ENCODE peak calls at places on chromosomes 16 and 17, in six cellular contexts. C, Y, I, B, X and A are unnamed samples.

GRCh38 chr16:81797443-81797842 is 18.4 kb downstream of the PLCG2 start:
- DNase-seq in C (no peak), Y (no peak), I (no peak), B (no peak), X (no peak), A (no peak)

GRCh38 chr16:8959921-8960787 is 3.6 kb downstream of the USP7 start:
- DNase-seq in C (no peak), Y (no peak), I (peak), B (no peak), X (no peak), A (no peak)

GRCh38 chr17:6986676-6987075 is 9.2 kb upstream of the ALOX12 start:
- DNase-seq in C (no peak), Y (no peak), I (peak), B (peak), X (no peak), A (no peak)

GRCh38 chr16:47732806-47733150 is 271.6 kb downstream of the PHKB start:
- DNase-seq in C (peak), Y (peak), I (peak), B (peak), X (peak), A (no peak)

GRCh38 chr17:64348666-64349065 is 42.0 kb downstream of the PECAM1 start:
- DNase-seq in C (no peak), Y (no peak), I (no peak), B (no peak), X (no peak), A (no peak)

GRCh38 chr16:71746442-71747046 is 22.0 kb upstream of the PHLPP2 start:
- DNase-seq in C (peak), Y (peak), I (peak), B (peak), X (peak), A (no peak)

GRCh38 chr16:23837553-23838308 is 1.9 kb downstream of the PRKCB start:
- DNase-seq in C (no peak), Y (no peak), I (no peak), B (no peak), X (no peak), A (no peak)

GRCh38 chr17:82315703-82316358 is 1.6 kb downstream of the CD7 start:
- DNase-seq in C (no peak), Y (no peak), I (no peak), B (no peak), X (no peak), A (no peak)

GRCh38 chr17:63973930-63974593 is 1.3 kb upstream of the SCN4A start:
- DNase-seq in C (peak), Y (no peak), I (no peak), B (no peak), X (peak), A (no peak)

DNA sequence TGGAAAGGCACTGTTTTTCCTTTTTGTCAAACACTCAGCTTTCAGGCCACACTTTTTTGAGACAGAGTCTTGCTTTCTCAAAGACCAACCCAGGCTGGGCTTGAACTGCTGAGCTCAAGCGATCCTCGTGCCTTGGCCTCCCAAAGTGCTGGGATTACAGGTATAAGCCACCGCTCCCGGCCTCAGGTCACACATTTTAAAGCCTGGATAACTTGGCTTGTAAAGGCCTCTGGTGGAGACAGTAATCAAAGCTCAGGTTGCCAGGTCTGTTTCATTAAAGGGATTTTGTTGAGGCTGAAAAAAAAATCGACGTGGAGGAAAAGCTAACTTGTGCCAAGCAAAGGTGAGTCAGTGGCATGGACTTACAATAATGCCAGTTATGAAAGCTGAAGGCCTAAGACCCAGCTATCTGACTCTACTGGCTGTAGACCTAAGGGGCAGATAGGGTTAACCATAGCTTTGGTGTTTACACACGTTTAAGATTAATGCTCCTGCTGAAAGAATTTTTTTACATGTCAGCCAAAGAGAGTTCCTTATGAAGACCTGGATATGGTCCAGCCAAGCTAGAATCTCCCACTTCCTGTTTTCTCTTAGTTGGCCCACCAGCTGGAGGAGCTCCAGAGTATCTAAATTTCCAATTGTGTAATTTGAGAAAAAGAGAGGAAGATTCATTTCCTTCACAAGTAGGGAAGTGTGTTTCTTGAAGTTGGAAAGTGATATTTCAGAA is 910 bp downstream of the NBR1 start:
- DNase-seq in C (peak), Y (peak), I (peak), B (peak), X (peak), A (no peak)
- TF ChIP-seq CTCF in C (peak), Y (peak), I (peak), B (peak), X (peak), A (peak)

GRCh38 chr17:50480854-50481490 is 2.3 kb downstream of the RSAD1 start:
- DNase-seq in C (peak), Y (no peak), I (no peak), B (no peak), X (no peak), A (no peak)

GRCh38 chr17:50477976-50478375 is 684 bp upstream of the RSAD1 start:
- DNase-seq in C (no peak), Y (no peak), I (no peak), B (no peak), X (no peak), A (no peak)

GRCh38 chr17:50478391-50479361 is at the start of gene RSAD1:
- DNase-seq in C (peak), Y (peak), I (peak), B (peak), X (peak), A (peak)

GRCh38 chr17:50480142-50480764 is 1.6 kb downstream of the RSAD1 start:
- DNase-seq in C (no peak), Y (no peak), I (no peak), B (no peak), X (no peak), A (no peak)

DNA sequence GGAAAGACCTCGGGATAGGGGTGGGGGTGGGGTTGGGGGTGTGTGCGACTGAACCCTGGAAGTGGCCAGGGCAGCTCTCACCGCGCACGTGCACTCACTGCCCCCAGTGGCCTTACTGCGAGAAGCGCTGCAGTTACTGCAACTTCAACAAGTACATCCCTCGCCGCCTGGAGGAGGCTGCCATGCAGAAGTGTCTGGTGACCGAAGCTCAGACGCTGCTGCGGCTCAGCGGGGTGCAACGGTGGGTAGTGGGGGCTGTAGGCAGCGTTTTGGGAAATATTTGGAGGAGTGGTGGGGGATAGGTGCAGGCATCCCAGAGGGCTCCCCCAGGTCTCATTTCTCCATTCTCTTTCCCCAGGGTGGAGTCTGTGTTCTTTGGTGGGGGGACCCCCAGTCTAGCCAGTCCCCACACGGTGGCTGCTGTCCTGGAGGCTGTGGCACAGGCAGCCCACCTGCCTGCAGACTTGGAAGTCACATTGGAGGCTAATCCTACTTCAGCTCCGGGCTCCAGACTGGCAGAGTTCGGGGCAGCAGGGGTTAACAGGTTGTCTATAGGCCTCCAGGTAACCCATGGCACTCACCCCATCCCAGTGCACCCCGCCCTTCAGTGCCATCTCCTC is 972 bp downstream of the RSAD1 start:
- DNase-seq in C (peak), Y (peak), I (peak), B (peak), X (peak), A (peak)
- TF ChIP-seq CTCF in C (peak), Y (peak), I (peak), B (peak), X (peak), A (peak)

DNA sequence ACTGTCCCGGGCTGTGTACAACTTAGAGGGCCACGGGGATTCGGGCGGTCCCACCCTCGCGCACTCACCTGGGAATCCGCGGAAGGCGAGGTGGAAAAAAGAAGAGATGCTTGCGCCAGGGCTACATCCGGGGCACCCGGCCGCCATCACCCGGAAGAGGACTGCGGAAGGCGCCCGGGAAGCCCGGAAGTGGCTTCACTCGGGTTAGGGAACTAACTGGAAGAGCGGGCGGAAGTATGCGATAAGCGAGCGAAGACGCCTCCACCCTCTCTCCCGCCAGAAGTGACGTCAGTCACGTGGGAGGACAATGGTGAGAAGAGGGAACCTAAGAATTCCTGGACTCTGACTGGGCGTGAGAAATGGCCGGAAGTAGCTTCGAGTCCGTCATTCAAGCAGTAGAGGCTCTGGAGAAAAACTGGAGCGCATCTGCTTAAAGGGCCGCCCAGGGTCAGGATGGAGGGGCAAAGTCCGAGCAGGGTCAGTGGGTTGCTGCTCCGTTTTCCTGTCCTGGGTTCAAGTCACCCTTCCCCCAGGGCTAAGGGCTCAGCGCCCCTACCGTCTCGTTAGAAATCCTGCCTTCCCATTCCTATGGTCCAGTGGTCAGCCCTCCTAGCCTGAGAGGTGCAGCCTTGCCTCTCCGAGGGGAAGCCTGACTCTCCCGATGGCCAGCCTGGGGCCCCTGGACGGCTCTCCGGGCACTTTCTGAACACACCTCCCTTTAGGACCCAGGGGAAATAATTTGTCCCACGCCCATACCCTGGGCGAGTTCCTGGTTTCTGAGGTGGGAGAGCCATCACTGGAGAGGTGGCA is at the start of gene CD2BP2:
- DNase-seq in C (peak), Y (peak), I (peak), B (peak), X (peak), A (peak)
- TF ChIP-seq CTCF in C (no peak), Y (no peak), I (peak), B (no peak), X (no peak), A (peak)

GRCh38 chr17:5080591-5080990 is 2.3 kb downstream of the ZFP3 start:
- DNase-seq in C (no peak), Y (no peak), I (no peak), B (no peak), X (no peak), A (no peak)

GRCh38 chr17:5077781-5078105 is 524 bp upstream of the ZFP3 start:
- DNase-seq in C (no peak), Y (no peak), I (no peak), B (no peak), X (no peak), A (no peak)

DNA sequence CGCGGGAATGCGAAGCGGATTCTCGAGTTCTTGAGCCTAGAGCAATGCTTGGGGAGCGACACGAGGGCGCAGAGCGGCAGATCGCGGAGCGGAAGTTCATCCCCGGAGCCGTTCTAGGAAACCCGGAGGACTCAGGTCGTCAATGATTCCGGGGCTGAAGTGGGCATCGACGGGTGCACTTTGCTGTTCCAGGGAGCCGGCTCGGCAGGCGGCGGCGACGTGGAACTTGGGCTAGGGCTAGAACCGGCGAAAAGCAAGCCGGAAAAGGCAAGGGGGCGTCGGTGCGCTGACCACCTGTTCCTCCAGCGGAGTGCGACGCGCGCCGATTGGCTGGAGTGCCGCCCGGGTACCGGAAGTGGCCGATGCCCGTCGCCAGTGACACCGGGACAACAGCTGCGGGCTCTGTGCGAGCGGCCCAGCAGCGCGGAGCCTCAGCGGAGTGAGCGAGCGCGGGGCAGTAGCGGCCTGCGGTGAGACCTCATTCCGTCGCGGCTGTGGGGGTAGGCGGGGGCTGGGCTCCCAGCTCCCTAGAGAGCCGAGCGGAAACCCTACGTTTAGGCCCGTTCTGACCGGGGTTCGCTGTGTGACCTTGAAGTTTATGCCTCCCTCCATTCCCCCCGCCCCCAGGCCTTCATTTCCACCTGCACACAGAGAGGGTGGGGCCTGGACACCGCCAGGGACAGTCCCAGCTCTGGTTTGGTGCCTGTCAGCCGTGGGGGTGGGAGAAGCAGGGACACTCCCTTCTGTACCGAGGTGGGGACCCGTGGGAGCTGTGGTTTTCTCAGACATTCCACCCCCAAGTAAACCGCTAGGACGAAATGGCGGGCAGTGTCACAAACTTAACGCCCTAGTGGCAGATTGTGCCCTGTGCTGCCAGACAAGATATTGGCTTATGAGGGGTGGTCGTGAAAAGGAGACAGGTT is at the start of gene ZFP3:
- DNase-seq in C (peak), Y (peak), I (peak), B (peak), X (peak), A (no peak)
- TF ChIP-seq CTCF in C (no peak), Y (peak), I (no peak), B (no peak), X (no peak), A (peak)

GRCh38 chr17:48606892-48607241 is 2.1 kb upstream of the HOXB6 start:
- DNase-seq in C (no peak), Y (no peak), I (no peak), B (no peak), X (no peak), A (no peak)

GRCh38 chr17:48605409-48605864 is 651 bp upstream of the HOXB6 start:
- DNase-seq in C (no peak), Y (no peak), I (no peak), B (no peak), X (no peak), A (no peak)

GRCh38 chr17:48605991-48606891 is 1.5 kb upstream of the HOXB6 start:
- DNase-seq in C (no peak), Y (no peak), I (no peak), B (no peak), X (no peak), A (no peak)

GRCh38 chr17:48603959-48604769 is 622 bp downstream of the HOXB6 start:
- DNase-seq in C (no peak), Y (no peak), I (no peak), B (no peak), X (peak), A (no peak)

GRCh38 chr17:48604770-48605329 is at the start of gene HOXB6:
- DNase-seq in C (no peak), Y (no peak), I (no peak), B (no peak), X (peak), A (no peak)
- TF ChIP-seq CTCF in C (no peak), Y (no peak), I (no peak), B (no peak), X (no peak), A (no peak)

DNA sequence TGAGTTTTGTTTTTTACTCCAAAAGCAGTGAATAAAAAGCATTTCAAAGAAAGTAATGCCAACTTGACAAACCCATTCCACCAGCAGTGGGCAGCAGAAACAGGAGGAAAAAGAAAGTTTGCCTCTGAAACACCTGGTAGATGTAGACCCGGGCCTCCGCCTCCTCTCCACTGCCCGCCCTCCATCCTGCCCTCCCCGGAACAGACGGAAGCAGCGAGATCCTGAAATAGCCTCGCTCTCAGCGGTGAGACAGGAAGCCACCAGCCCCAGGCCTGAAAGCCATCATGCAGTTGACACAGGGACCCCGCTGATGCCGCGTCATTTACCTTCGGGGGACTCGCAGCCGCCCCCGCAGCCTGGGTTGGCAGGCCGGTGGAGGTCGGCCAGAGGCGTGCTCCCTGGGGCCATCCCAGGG is 67.8 kb downstream of the C16orf78 start:
- DNase-seq in C (no peak), Y (no peak), I (no peak), B (peak), X (no peak), A (no peak)
- TF ChIP-seq CTCF in C (no peak), Y (peak), I (no peak), B (no peak), X (no peak), A (peak)